ENCODE peak calls at places on chromosomes 16 and 17, in ten cellular contexts. L, X, F, U, P, V, H, T, B and D are unnamed samples.

GRCh38 chr17:10558049-10558448 is 8.6 kb upstream of the MYH2 start:
- DNase-seq in L (no peak), X (no peak), F (no peak), U (no peak), P (no peak), V (no peak), H (no peak), T (no peak), B (no peak), D (no peak)

GRCh38 chr16:3578121-3578520 is 918 bp upstream of the NLRC3 start:
- DNase-seq in L (no peak), X (no peak), F (no peak), U (no peak), P (peak; percentile 63), V (no peak), H (peak; percentile 14), T (no peak), B (no peak), D (peak; percentile 79)

GRCh38 chr17:41617698-41618097 is 5.1 kb upstream of the KRT16 start:
- DNase-seq in L (no peak), X (no peak), F (peak; percentile 46), U (no peak), P (no peak), V (no peak), H (no peak), T (no peak), B (no peak), D (no peak)

GRCh38 chr16:70659546-70659945 is 13.2 kb downstream of the IL34 start:
- DNase-seq in L (no peak), X (no peak), F (peak; percentile 63), U (no peak), P (no peak), V (no peak), H (no peak), T (no peak), B (no peak), D (no peak)

GRCh38 chr16:12177643-12178042 is 201.1 kb downstream of the SNX29 start:
- DNase-seq in L (no peak), X (no peak), F (no peak), U (no peak), P (no peak), V (no peak), H (no peak), T (no peak), B (no peak), D (no peak)

GRCh38 chr17:75843577-75844529 is at the start of gene UNC13D:
- DNase-seq in L (no peak), X (peak; percentile 36), F (peak; percentile 66), U (peak; percentile 74), P (peak; percentile 57), V (no peak), H (peak; percentile 55), T (no peak), B (peak; percentile 32), D (peak; percentile 79)

GRCh38 chr17:69916761-69917160 is 158.3 kb upstream of the KCNJ16 start:
- DNase-seq in L (no peak), X (no peak), F (no peak), U (no peak), P (no peak), V (no peak), H (no peak), T (peak; percentile 20), B (no peak), D (no peak)

GRCh38 chr17:38620551-38621277 is 15.0 kb upstream of the SRCIN1 start:
- DNase-seq in L (no peak), X (no peak), F (no peak), U (no peak), P (no peak), V (no peak), H (no peak), T (no peak), B (no peak), D (no peak)

GRCh38 chr16:53435066-53435688 is 906 bp downstream of the RBL2 start:
- DNase-seq in L (no peak), X (peak; percentile 78), F (peak; percentile 87), U (peak; percentile 81), P (peak; percentile 86), V (peak; percentile 74), H (peak; percentile 79), T (peak; percentile 73), B (peak; percentile 93), D (peak; percentile 74)

GRCh38 chr17:18319604-18320256 is 4.6 kb downstream of the SMCR8 start:
- DNase-seq in L (peak; percentile 17), X (no peak), F (peak; percentile 61), U (no peak), P (peak; percentile 60), V (no peak), H (no peak), T (peak; percentile 80), B (peak; percentile 37), D (peak; percentile 30)

GRCh38 chr17:64502021-64502420 is 4.1 kb downstream of the DDX5 start:
- DNase-seq in L (no peak), X (no peak), F (no peak), U (no peak), P (no peak), V (no peak), H (no peak), T (no peak), B (no peak), D (no peak)

GRCh38 chr16:71669926-71670536 is 44.0 kb downstream of the MARVELD3 start:
- DNase-seq in L (no peak), X (no peak), F (no peak), U (no peak), P (no peak), V (no peak), H (no peak), T (no peak), B (no peak), D (no peak)
- TF ChIP-seq CTCF in L (no peak), X (no peak), F (no peak), U (no peak), P (no peak), V (no peak), H (no peak), T (no peak), B (no peak), D (no peak)

GRCh38 chr17:4946312-4946976 is 1.9 kb downstream of the PFN1 start:
- DNase-seq in L (no peak), X (no peak), F (no peak), U (no peak), P (peak; percentile 23), V (peak; percentile 14), H (no peak), T (no peak), B (no peak), D (no peak)

GRCh38 chr17:4944163-4944553 is 4.1 kb downstream of the RNF167 start:
- DNase-seq in L (no peak), X (no peak), F (no peak), U (no peak), P (peak; percentile 68), V (no peak), H (peak; percentile 37), T (no peak), B (no peak), D (peak; percentile 75)

GRCh38 chr17:4945944-4946280 is 2.4 kb downstream of the PFN1 start:
- DNase-seq in L (no peak), X (no peak), F (no peak), U (no peak), P (no peak), V (no peak), H (no peak), T (no peak), B (no peak), D (no peak)

GRCh38 chr17:4944554-4945175 is 3.7 kb downstream of the PFN1 start:
- DNase-seq in L (no peak), X (no peak), F (no peak), U (no peak), P (peak; percentile 50), V (no peak), H (no peak), T (no peak), B (no peak), D (peak; percentile 64)

DNA sequence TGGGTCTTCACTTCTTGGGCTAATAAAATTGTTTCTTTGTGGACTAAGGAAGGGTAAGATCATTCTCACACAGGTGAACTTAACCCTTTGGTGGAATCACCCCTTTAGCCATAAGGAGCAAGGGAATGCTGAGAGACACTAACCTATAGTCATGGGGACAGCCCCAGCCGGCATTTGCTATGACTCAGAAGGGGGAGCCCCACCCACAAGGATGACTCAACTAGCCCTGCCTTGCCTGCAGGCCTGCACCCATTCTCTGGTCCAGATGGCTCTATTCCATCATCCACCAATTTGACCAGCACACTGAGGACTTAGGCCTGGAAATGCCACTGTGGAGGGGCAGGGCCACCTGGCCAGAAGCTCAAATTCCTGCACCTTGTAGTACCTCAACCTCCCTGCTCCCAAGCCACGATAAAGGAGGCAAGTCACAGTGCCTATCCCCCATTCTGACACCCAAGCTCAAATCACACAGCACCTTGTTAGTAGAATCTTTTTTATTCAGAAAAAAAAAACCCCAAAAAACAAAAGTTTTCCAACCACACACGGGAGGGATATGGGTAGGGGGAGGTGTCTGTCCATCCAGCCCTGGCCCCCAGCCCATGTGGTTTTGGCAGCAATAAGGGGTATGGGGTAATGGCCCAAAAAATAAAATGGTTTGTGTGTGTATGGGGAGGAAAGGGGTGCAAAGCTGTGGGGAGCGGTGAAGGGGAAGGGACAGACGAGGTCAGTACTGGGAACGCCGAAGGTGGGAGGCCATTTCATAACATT is 3.0 kb downstream of the PFN1 start:
- DNase-seq in L (no peak), X (peak; percentile 80), F (peak; percentile 93), U (peak; percentile 75), P (peak; percentile 46), V (peak; percentile 87), H (peak; percentile 88), T (no peak), B (peak; percentile 77), D (peak; percentile 95)
- TF ChIP-seq CTCF in L (no peak), X (no peak), F (no peak), U (no peak), P (no peak), V (no peak), H (no peak), T (no peak), B (no peak), D (no peak)

GRCh38 chr17:74380086-74380958 is 13.0 kb downstream of the GPR142 start:
- DNase-seq in L (no peak), X (peak; percentile 49), F (no peak), U (no peak), P (no peak), V (no peak), H (peak; percentile 68), T (peak; percentile 37), B (no peak), D (no peak)
- TF ChIP-seq CTCF in L (peak; percentile 28), X (peak; percentile 17), F (no peak), U (no peak), P (peak; percentile 29), V (no peak), H (peak; percentile 11), T (no peak), B (no peak), D (no peak)

GRCh38 chr16:25138130-25138529 is 26.6 kb downstream of the LCMT1 start:
- DNase-seq in L (no peak), X (no peak), F (no peak), U (no peak), P (no peak), V (no peak), H (no peak), T (no peak), B (no peak), D (no peak)

GRCh38 chr16:25140459-25140858 is 28.9 kb downstream of the LCMT1 start:
- DNase-seq in L (no peak), X (no peak), F (no peak), U (no peak), P (no peak), V (peak; percentile 46), H (no peak), T (no peak), B (no peak), D (no peak)

GRCh38 chr16:25134306-25134705 is 22.8 kb downstream of the LCMT1 start:
- DNase-seq in L (no peak), X (no peak), F (no peak), U (no peak), P (no peak), V (no peak), H (no peak), T (no peak), B (no peak), D (no peak)

GRCh38 chr16:25135239-25135878 is 23.8 kb downstream of the LCMT1 start:
- DNase-seq in L (no peak), X (no peak), F (no peak), U (no peak), P (no peak), V (no peak), H (peak; percentile 36), T (no peak), B (no peak), D (no peak)
- TF ChIP-seq CTCF in L (no peak), X (no peak), F (no peak), U (no peak), P (peak; percentile 19), V (no peak), H (no peak), T (no peak), B (no peak), D (no peak)